ENCODE peak calls at places on chromosomes 2 and 18, in five cellular contexts. L, P, M, H and K are unnamed samples.

GRCh38 chr2:231761735-231762134 is 19.3 kb downstream of the PDE6D start:
- DNase-seq in L (no peak), P (no peak), M (no peak), H (no peak), K (no peak)

GRCh38 chr2:235599596-235600338 is 105.9 kb downstream of the AGAP1 start:
- DNase-seq in L (no peak), P (no peak), M (no peak), H (no peak), K (no peak)

GRCh38 chr2:118979177-118979861 is 37.3 kb downstream of the MARCO start:
- DNase-seq in L (no peak), P (no peak), M (no peak), H (no peak), K (no peak)

GRCh38 chr2:12507295-12507694 is 209.4 kb upstream of the TRIB2 start:
- DNase-seq in L (no peak), P (peak; percentile 66), M (peak; percentile 97), H (peak; percentile 84), K (no peak)

GRCh38 chr18:68428026-68428425 is 286.9 kb downstream of the TMX3 start:
- DNase-seq in L (no peak), P (no peak), M (peak; percentile 84), H (no peak), K (peak; percentile 17)

GRCh38 chr2:11785611-11785940 is 39.1 kb downstream of the LPIN1 start:
- DNase-seq in L (no peak), P (no peak), M (no peak), H (no peak), K (no peak)

GRCh38 chr2:23250371-23250770 is 134.6 kb upstream of the KLHL29 start:
- DNase-seq in L (no peak), P (no peak), M (no peak), H (no peak), K (no peak)

GRCh38 chr2:232332940-232333259 is 45.7 kb upstream of the ALPP start:
- DNase-seq in L (no peak), P (no peak), M (no peak), H (no peak), K (no peak)

GRCh38 chr2:70894765-70895164 is 40.9 kb upstream of the ATP6V1B1 start:
- DNase-seq in L (no peak), P (no peak), M (no peak), H (no peak), K (no peak)

GRCh38 chr18:34867520-34867919 is 157.4 kb downstream of the DTNA start:
- DNase-seq in L (peak; percentile 18), P (peak; percentile 72), M (no peak), H (no peak), K (peak; percentile 18)

GRCh38 chr18:76446321-76446720 is 48.7 kb downstream of the ZNF516 start:
- DNase-seq in L (no peak), P (no peak), M (no peak), H (no peak), K (no peak)

GRCh38 chr18:24398515-24398914 is 891 bp upstream of the OSBPL1A start:
- DNase-seq in L (peak; percentile 45), P (no peak), M (peak; percentile 43), H (no peak), K (peak; percentile 19)

GRCh38 chr2:95273911-95274290 is 348 bp upstream of the PROM2 start:
- DNase-seq in L (no peak), P (no peak), M (no peak), H (no peak), K (no peak)

GRCh38 chr2:202716953-202717597 is 82.3 kb downstream of the FAM117B start:
- DNase-seq in L (no peak), P (no peak), M (no peak), H (no peak), K (no peak)

GRCh38 chr2:202718614-202719013 is 83.8 kb downstream of the FAM117B start:
- DNase-seq in L (peak; percentile 19), P (no peak), M (peak; percentile 50), H (no peak), K (peak; percentile 16)

GRCh38 chr2:202716114-202716718 is 81.4 kb downstream of the FAM117B start:
- DNase-seq in L (no peak), P (no peak), M (no peak), H (no peak), K (no peak)

GRCh38 chr2:202720226-202720625 is 85.5 kb downstream of the FAM117B start:
- DNase-seq in L (no peak), P (no peak), M (peak; percentile 46), H (no peak), K (no peak)

DNA sequence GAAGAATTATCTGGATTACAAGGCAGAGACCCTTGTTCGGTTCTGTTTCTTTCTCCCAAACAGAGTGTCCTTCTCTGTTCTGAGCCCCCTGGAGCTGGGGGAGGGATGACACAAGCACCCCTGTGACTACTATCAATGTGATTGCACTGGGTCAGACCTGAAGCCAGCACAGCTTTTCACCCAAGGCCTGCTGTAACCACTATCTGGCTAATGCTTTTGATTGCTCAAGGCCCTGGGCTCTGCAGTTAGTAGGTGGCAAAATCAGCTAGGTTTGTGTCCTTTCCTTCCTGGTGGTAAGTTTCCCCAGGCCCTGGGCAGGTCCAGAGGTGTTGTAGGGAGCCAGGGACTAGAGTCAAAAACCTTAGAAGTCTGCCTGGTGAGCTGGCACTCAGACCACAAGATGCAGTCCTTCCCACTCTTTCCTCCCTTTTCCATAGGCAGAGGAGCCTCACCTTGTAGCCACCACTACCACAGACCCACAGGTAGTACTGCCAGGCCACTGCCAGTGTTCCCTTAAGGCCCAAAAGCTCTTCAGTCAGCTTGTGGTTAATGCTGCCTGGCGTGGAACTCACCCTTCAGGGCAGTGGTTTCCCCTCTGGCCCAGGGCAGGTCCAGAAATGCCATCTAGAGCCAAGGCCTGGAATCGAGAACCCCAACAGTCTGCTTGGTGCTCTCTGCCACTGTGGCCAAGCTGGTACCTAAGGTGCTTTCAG is 83.0 kb downstream of the FAM117B start:
- DNase-seq in L (no peak), P (no peak), M (peak; percentile 3), H (peak; percentile 60), K (no peak)
- H2AFZ ChIP-seq in L (no peak overlapping the region), P (no peak overlapping the region), M (no peak overlapping the region), H (no peak overlapping the region), K (no peak overlapping the region)

DNA sequence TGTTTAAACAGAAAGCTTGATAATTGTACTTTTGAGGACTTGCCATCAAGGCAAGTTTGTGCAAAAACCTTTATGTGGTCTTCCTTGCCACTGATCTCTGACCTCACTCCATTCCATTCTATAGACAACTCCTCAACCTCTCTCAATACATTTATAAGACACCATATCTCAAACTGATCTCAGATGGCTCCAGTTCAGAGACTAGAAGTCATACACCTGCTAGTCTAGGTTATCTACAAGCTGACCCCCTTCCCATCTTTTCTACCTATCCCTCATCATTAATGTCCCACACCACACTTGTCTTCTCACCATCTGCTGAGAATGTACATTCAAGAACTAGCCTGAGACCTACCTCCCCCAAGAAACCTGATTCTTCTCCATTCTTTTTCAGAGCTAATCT is 113.1 kb downstream of the METTL8 start:
- DNase-seq in L (no peak), P (no peak), M (no peak), H (no peak), K (no peak)
- H3K4me2 ChIP-seq in L (no peak overlapping the region), P (peak overlapping the region; percentile 84), M (no peak overlapping the region), H (no peak overlapping the region), K (no peak overlapping the region)

GRCh38 chr18:1544016-1544415 is 639.3 kb downstream of the ADCYAP1 start:
- DNase-seq in L (no peak), P (no peak), M (no peak), H (no peak), K (no peak)
- H3K9me2 ChIP-seq in L (no peaks in the 10 kb centered on the region), P (no peaks in the 10 kb centered on the region), M (no peaks in the 10 kb centered on the region), H (no peaks in the 10 kb centered on the region), K (no peaks in the 10 kb centered on the region)

GRCh38 chr2:46303233-46303632 is 6.0 kb downstream of the EPAS1 start:
- DNase-seq in L (no peak), P (no peak), M (no peak), H (no peak), K (no peak)

GRCh38 chr2:46303822-46304221 is 6.6 kb downstream of the EPAS1 start:
- DNase-seq in L (no peak), P (no peak), M (peak; percentile 59), H (no peak), K (no peak)

GRCh38 chr2:46305177-46305576 is 8.0 kb downstream of the EPAS1 start:
- DNase-seq in L (no peak), P (no peak), M (no peak), H (no peak), K (no peak)

GRCh38 chr2:46305767-46306166 is 8.6 kb downstream of the EPAS1 start:
- DNase-seq in L (no peak), P (no peak), M (no peak), H (no peak), K (no peak)

DNA sequence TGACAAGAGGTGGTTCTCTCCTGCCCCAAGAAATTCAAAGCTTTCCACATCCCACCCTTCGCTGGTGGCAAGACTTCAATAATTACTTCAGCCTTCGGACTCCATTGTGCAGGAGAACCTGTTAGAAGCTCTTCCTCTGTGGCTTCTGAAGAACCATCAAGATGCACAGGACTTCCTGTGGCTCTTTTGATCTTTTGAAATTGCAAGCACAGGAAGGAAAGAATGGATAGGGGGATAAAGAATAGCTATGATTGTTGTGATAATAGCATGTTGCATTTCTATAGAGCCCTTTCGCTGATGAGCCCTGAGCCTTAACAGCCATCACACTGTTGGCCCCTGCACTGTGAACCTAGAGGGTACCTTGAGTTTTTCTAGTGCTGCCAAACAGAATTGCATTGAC is 7.4 kb downstream of the EPAS1 start:
- DNase-seq in L (no peak), P (no peak), M (no peak), H (no peak), K (no peak)
- H2AFZ ChIP-seq in L (no peak overlapping the region), P (no peak overlapping the region), M (no peak overlapping the region), H (no peak overlapping the region), K (no peak overlapping the region)